ENCODE peak calls at places on chromosomes 3 and 15, in seven cellular contexts. R is IMR-90, V is neuronal stem cell, F is H9, K is mesendoderm, L is trophoblast cell, O is H1. P is an unnamed sample.

GRCh38 chr3:13046569-13047279 is 26.5 kb downstream of the IQSEC1 start:
- DNase-seq in F (no peak), R (no peak), L (no peak), O (no peak), K (no peak), V (no peak), P (no peak)

GRCh38 chr3:107987036-107987557 is 103.7 kb downstream of the CD47 start:
- DNase-seq in R (peak), K (no peak), L (peak), V (no peak), F (no peak), O (no peak), P (peak)

GRCh38 chr15:60918234-60918964 is 310.7 kb downstream of the RORA start:
- DNase-seq in R (no peak), K (no peak), L (peak), V (no peak), O (no peak), F (no peak), P (no peak)

GRCh38 chr15:51243774-51244173 is 94.6 kb downstream of the CYP19A1 start:
- DNase-seq in F (no peak), V (no peak), L (peak), R (peak), K (peak), O (no peak), P (no peak)

GRCh38 chr3:197380786-197381185 is 82.4 kb upstream of the DLG1 start:
- DNase-seq in K (no peak), V (no peak), L (no peak), R (no peak), F (no peak), O (no peak), P (no peak)

GRCh38 chr3:7518471-7518870 is 657.6 kb downstream of the GRM7 start:
- DNase-seq in V (no peak), F (no peak), O (no peak), R (no peak), K (no peak), L (no peak), P (peak)

GRCh38 chr3:196650740-196651311 is 11.3 kb downstream of the NRROS start:
- DNase-seq in R (peak), V (no peak), F (no peak), L (peak), K (no peak), O (no peak), P (peak)

GRCh38 chr3:96806336-96806735 is 8.1 kb upstream of the EPHA6 start:
- DNase-seq in F (no peak), R (no peak), L (no peak), O (no peak), V (no peak), K (no peak), P (no peak)

GRCh38 chr15:56963719-56964118 is 45.3 kb downstream of the TCF12 start:
- DNase-seq in O (no peak), F (no peak), L (no peak), V (no peak), K (peak), R (no peak), P (no peak)

GRCh38 chr3:15387171-15387581 is 40.2 kb downstream of the METTL6 start:
- DNase-seq in V (no peak), L (peak), O (no peak), K (no peak), F (no peak), R (peak), P (no peak)

GRCh38 chr3:194387926-194388418 is 11.1 kb downstream of the GP5 start:
- DNase-seq in V (no peak), O (no peak), F (no peak), R (no peak), K (no peak), L (no peak), P (no peak)

GRCh38 chr3:60325610-60326181 is 925.6 kb downstream of the FHIT start:
- DNase-seq in K (no peak), V (no peak), R (no peak), F (no peak), O (no peak), L (no peak), P (no peak)

GRCh38 chr3:17469520-17469919 is 272.9 kb downstream of the TBC1D5 start:
- DNase-seq in O (no peak), F (no peak), V (no peak), L (no peak), R (no peak), K (no peak), P (no peak)

GRCh38 chr3:29594261-29594660 is 313.4 kb downstream of the RBMS3 start:
- DNase-seq in R (peak), K (no peak), L (peak), V (no peak), O (no peak), F (no peak), P (no peak)

GRCh38 chr3:182738583-182739514 is 54.5 kb upstream of the ATP11B start:
- DNase-seq in K (peak), F (no peak), L (peak), R (no peak), O (no peak), V (no peak), P (no peak)

DNA sequence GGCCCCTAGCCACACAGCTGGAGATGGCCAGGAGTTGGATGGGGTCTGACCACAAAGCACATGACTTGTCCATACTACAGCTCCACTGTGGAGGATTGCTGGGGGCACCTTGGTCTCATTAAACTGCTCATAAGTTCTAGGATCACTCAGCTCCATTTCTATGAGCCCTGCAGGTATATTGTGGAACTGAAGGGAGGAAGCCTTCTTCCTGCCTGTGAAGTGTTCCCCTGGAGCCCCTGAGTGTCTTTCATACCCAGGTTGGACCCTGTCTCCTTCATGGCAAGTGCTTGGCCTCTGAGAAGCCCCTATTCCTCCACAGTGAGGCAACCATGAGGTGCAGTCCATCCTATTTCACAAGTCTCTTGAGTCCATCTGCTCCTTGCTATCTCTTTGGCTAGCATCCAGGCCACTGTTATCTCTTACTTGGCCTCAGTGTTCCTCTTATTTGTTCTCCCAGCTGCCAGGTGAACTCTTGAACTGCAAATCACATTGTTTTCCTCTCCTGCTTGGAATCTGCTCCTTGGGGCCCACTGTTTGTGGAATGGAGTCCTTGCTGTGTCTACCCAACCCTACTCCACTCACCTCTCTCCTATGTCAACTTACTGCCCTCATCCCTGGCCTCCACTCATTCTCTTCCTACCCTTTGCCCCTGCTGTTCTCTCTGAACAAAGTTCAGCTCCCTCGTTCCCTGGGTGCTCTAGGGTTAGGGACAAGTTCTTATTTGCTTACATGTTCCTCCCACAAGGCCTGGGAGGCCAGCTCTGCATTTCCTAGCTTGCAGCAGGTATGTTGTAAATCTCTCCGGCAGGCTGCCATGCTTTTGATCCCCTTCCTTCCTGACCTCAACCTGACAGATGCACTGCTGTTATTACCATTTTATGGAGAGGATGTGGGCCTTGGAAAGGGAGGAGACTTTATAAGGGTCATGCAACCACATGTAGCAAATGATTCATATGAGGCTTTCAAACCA is 1.2 kb downstream of the ACOX2 start:
- DNase-seq in R (no peak), L (no peak), K (peak), V (no peak), F (no peak), O (no peak), P (no peak)
- H3K9ac ChIP-seq in R (peak), L (no peak), K (no peak), V (no peak), F (no peak), O (no peak), P (peak)

GRCh38 chr15:39720721-39721611 is 61.7 kb downstream of the FSIP1 start:
- DNase-seq in F (no peak), K (peak), O (no peak), R (peak), V (no peak), L (peak), P (peak)
- H4K8ac ChIP-seq in F (no peak), K (no peak), O (no peak), R (no peak), V (no peak), L (no peak), P (no peak)

GRCh38 chr3:16429086-16429485 is 84.4 kb downstream of the RFTN1 start:
- DNase-seq in O (no peak), F (no peak), R (no peak), K (no peak), L (peak), V (no peak), P (no peak)
- H3K9ac ChIP-seq in O (no peak), F (no peak), R (no peak), K (no peak), L (no peak), V (no peak), P (no peak)

GRCh38 chr3:62238003-62238402 is 135.3 kb downstream of the FEZF2 start:
- DNase-seq in K (no peak), R (no peak), O (no peak), F (no peak), L (no peak), V (no peak), P (no peak)
- H4K8ac ChIP-seq in K (no peak), R (no peak), O (no peak), F (no peak), L (no peak), V (no peak), P (no peak)

GRCh38 chr3:159853506-159853864 is 135.2 kb upstream of the IL12A start:
- DNase-seq in R (no peak), O (no peak), K (no peak), L (no peak), V (no peak), F (no peak), P (no peak)
- H3K9ac ChIP-seq in R (no peak), O (no peak), K (no peak), L (no peak), V (no peak), F (no peak), P (peak)

DNA sequence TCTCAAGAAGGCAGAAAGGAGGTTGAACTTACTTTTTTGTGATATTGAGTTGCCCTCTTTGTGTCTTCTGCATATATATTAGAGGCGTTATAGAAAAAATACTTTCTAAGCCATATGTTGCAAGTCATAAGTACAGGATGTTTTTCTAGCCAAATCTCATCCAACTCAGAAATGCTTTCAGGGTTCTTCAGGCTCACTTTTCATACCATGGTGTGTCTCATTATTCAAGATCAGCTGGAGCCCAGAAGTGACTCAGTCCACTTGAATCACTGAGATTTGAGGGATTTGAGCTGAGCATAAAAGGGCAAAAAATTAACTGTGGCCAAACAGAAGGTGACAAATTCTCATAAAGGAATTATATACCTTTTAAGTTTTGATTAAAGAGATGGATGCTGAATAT is 157.3 kb downstream of the WNT5A start:
- DNase-seq in F (no peak), V (no peak), O (no peak), K (no peak), L (peak), R (peak), P (peak)
- H4K8ac ChIP-seq in F (no peak), V (no peak), O (no peak), K (no peak), L (no peak), R (peak), P (no peak)

DNA sequence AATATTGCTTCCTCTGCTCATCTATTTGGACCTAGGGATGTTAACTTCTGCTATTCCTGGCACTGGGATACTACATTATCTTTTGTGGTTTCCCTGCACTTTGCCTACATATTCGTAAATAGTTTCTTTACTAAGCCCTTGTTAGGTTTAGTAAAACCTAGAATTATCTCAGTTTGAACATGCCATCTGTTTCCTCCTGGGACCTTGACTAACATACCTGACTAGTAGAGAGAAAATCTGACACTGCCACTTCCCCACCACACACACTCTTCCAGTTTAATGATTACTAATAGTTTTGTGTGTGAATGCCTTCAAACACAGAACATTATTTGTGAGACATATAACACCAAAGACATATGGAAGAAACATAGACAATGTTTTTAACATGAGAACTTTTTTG is 28.2 kb upstream of the SOX2 start:
- DNase-seq in O (no peak), K (no peak), F (no peak), R (no peak), L (no peak), V (no peak), P (no peak)
- H3K9ac ChIP-seq in O (no peak), K (no peak), F (no peak), R (no peak), L (no peak), V (no peak), P (no peak)

P was measured in mesenchymal stem cell.